ENCODE peak calls at places on chromosomes 1 and 21, in seven cellular contexts. C is Calu3; M is CD8-positive, alpha-beta T cell; U is neural crest cell; Y is fibroblast of lung; X is mucosa of descending colon; I is AG04450. Q is an unnamed sample.

GRCh38 chr21:42414928-42415769 is 11.4 kb downstream of the UBASH3A start:
- DNase-seq in Y (peak), X (no peak), U (no peak), C (peak), M (peak), I (no peak), Q (no peak)

GRCh38 chr1:154329551-154330131 is 4.3 kb downstream of the ATP8B2 start:
- DNase-seq in Y (no peak), C (no peak), X (no peak), U (no peak), I (no peak), M (peak), Q (no peak)

GRCh38 chr1:212158912-212159796 is 123.6 kb downstream of the DTL start:
- DNase-seq in M (peak), U (no peak), I (no peak), Y (no peak), C (no peak), X (no peak), Q (no peak)

GRCh38 chr1:32988665-32989064 is 24.1 kb upstream of the RNF19B start:
- DNase-seq in X (no peak), Y (peak), C (no peak), U (no peak), M (no peak), I (peak), Q (no peak)

GRCh38 chr1:101945884-101946283 is 50.8 kb downstream of the OLFM3 start:
- DNase-seq in Y (no peak), I (no peak), U (no peak), C (no peak), M (no peak), X (no peak), Q (no peak)

GRCh38 chr1:72986591-72987290 is 704.4 kb upstream of the NEGR1 start:
- DNase-seq in M (no peak), Y (no peak), I (no peak), C (no peak), U (no peak), X (no peak), Q (no peak)

GRCh38 chr1:91751281-91751680 is 134.7 kb downstream of the TGFBR3 start:
- DNase-seq in M (no peak), U (no peak), C (no peak), Y (peak), I (no peak), X (no peak), Q (no peak)

GRCh38 chr21:46222436-46223116 is 6.0 kb downstream of the LSS start:
- DNase-seq in C (no peak), Y (no peak), X (no peak), I (no peak), M (no peak), U (no peak), Q (no peak)

GRCh38 chr1:63746129-63746864 is 27.5 kb upstream of the ROR1 start:
- DNase-seq in X (no peak), C (no peak), Y (peak), U (peak), I (peak), M (no peak), Q (no peak)

GRCh38 chr1:94543893-94544635 is 2.5 kb upstream of the F3 start:
- DNase-seq in I (no peak), U (no peak), M (no peak), Y (peak), X (no peak), C (no peak), Q (no peak)

GRCh38 chr21:45279446-45280177 is 8.1 kb downstream of the POFUT2 start:
- DNase-seq in Y (no peak), C (no peak), U (no peak), X (no peak), I (no peak), M (no peak), Q (no peak)

GRCh38 chr1:226002667-226003501 is 3.7 kb upstream of the SDE2 start:
- DNase-seq in M (peak), Y (no peak), C (peak), I (no peak), X (peak), U (peak), Q (no peak)

GRCh38 chr1:10635385-10635896 is 160.7 kb downstream of the PEX14 start:
- DNase-seq in I (no peak), U (no peak), Y (peak), C (no peak), X (no peak), M (no peak), Q (no peak)

GRCh38 chr21:32320059-32320458 is 21.4 kb downstream of the MRAP start:
- DNase-seq in U (no peak), C (no peak), M (no peak), Y (no peak), X (no peak), I (no peak), Q (no peak)

GRCh38 chr1:72000809-72001208 is 281.5 kb downstream of the NEGR1 start:
- DNase-seq in I (no peak), X (no peak), C (peak), U (no peak), Y (peak), M (no peak), Q (no peak)

GRCh38 chr1:236113324-236114032 is 28.9 kb upstream of the GPR137B start:
- DNase-seq in I (no peak), Y (no peak), M (no peak), X (no peak), U (no peak), C (no peak), Q (no peak)

GRCh38 chr1:63779872-63780271 is 6.1 kb downstream of the ROR1 start:
- DNase-seq in Y (peak), U (no peak), C (no peak), X (no peak), M (no peak), I (no peak), Q (no peak)

GRCh38 chr1:58815069-58815679 is 31.3 kb upstream of the JUN start:
- DNase-seq in M (peak), C (peak), X (peak), Y (peak), U (peak), I (peak), Q (no peak)

GRCh38 chr1:53499257-53500183 is 40.3 kb downstream of the DMRTB1 start:
- DNase-seq in U (no peak), I (no peak), X (no peak), C (no peak), Y (no peak), M (no peak), Q (no peak)

GRCh38 chr1:43711524-43712386 is 4.4 kb downstream of the ST3GAL3 start:
- DNase-seq in C (no peak), I (peak), U (no peak), Y (peak), M (no peak), X (no peak), Q (no peak)

GRCh38 chr1:161440312-161440894 is 64.9 kb upstream of the FCGR2A start:
- DNase-seq in M (peak), X (peak), I (no peak), C (peak), U (peak), Y (peak), Q (peak)

GRCh38 chr1:173360478-173361063 is 116.6 kb upstream of the PRDX6 start:
- DNase-seq in M (no peak), I (no peak), U (no peak), C (no peak), Y (no peak), X (no peak), Q (no peak)

GRCh38 chr1:19582318-19582717 is 61.8 kb upstream of the NBL1 start:
- DNase-seq in X (peak), I (no peak), C (peak), M (peak), U (peak), Y (no peak), Q (no peak)

GRCh38 chr1:182143154-182143657 is 81.7 kb upstream of the ZNF648 start:
- DNase-seq in U (peak), M (peak), C (peak), Y (peak), X (peak), I (peak), Q (peak)

GRCh38 chr1:151858030-151858746 is 4.7 kb upstream of the THEM5 start:
- DNase-seq in M (no peak), I (no peak), C (no peak), U (no peak), X (no peak), Y (no peak), Q (no peak)

GRCh38 chr21:17352937-17353655 is 159.7 kb upstream of the CXADR start:
- DNase-seq in X (no peak), M (no peak), U (no peak), Y (no peak), I (no peak), C (no peak), Q (no peak)

GRCh38 chr1:11780380-11781147 is 18.6 kb downstream of the C1orf167 start:
- DNase-seq in I (no peak), M (no peak), C (no peak), U (no peak), X (no peak), Y (no peak), Q (no peak)

GRCh38 chr1:17425806-17426205 is 13.7 kb downstream of the RCC2 start:
- DNase-seq in C (no peak), U (no peak), I (no peak), Y (no peak), M (no peak), X (no peak), Q (no peak)

GRCh38 chr21:46150073-46150472 is 5.3 kb downstream of the FTCD start:
- DNase-seq in Y (no peak), U (no peak), C (no peak), I (no peak), M (peak), X (peak), Q (no peak)

GRCh38 chr1:37602750-37603694 is 7.3 kb upstream of the GNL2 start:
- DNase-seq in C (peak), X (no peak), Y (peak), U (peak), M (peak), I (no peak), Q (peak)

GRCh38 chr1:85295006-85295431 is 18.6 kb upstream of the BCL10 start:
- DNase-seq in C (no peak), I (no peak), X (no peak), M (no peak), U (no peak), Y (peak), Q (no peak)

GRCh38 chr1:59359325-59359724 is 62.4 kb downstream of the FGGY start:
- DNase-seq in M (no peak), X (no peak), U (no peak), Y (no peak), C (no peak), I (no peak), Q (no peak)

GRCh38 chr1:184773762-184774320 is 19.2 kb upstream of the EDEM3 start:
- DNase-seq in M (no peak), U (no peak), X (no peak), I (no peak), C (no peak), Y (no peak), Q (no peak)

GRCh38 chr1:156129687-156130577 is 15.4 kb downstream of the LMNA start:
- DNase-seq in I (peak), Y (peak), U (peak), X (peak), C (peak), M (peak), Q (no peak)

GRCh38 chr1:156128749-156129682 is 14.5 kb downstream of the LMNA start:
- DNase-seq in X (no peak), C (no peak), M (no peak), Y (peak), U (no peak), I (no peak), Q (no peak)

GRCh38 chr1:156134716-156135435 is 18.5 kb upstream of the SEMA4A start:
- DNase-seq in I (no peak), C (no peak), U (no peak), X (no peak), M (no peak), Y (no peak), Q (no peak)

GRCh38 chr1:156126701-156127534 is 12.4 kb downstream of the LMNA start:
- DNase-seq in I (peak), M (peak), U (no peak), Y (peak), C (peak), X (peak), Q (no peak)

DNA sequence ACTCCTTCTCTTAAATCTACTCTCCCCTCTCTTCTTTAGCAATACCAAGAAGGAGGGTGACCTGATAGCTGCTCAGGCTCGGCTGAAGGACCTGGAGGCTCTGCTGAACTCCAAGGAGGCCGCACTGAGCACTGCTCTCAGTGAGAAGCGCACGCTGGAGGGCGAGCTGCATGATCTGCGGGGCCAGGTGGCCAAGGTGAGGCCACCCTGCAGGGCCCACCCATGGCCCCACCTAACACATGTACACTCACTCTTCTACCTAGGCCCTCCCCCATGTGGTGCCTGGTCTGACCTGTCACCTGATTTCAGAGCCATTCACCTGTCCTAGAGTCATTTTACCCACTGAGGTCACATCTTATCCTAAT is 16.0 kb downstream of the LMNA start:
- DNase-seq in M (no peak), I (no peak), U (no peak), Y (no peak), C (no peak), X (no peak), Q (no peak)
- TF ChIP-seq CTCF in M (no peak), I (no peak), U (no peak), Y (no peak), C (peak), X (no peak), Q (no peak)

GRCh38 chr21:26834181-26834945 is 10.8 kb downstream of the ADAMTS1 start:
- DNase-seq in C (no peak), X (no peak), Y (peak), I (no peak), M (no peak), U (no peak), Q (no peak)
- TF ChIP-seq CTCF in C (no peak), X (no peak), Y (peak), I (peak), M (no peak), U (peak), Q (peak)

GRCh38 chr1:15885269-15885668 is 37.8 kb downstream of the SPEN start:
- DNase-seq in U (no peak), Y (no peak), M (no peak), X (no peak), C (no peak), I (no peak), Q (no peak)

GRCh38 chr1:15884477-15884876 is 37.0 kb downstream of the SPEN start:
- DNase-seq in Y (no peak), U (no peak), X (no peak), C (no peak), M (no peak), I (no peak), Q (no peak)

GRCh38 chr1:15883326-15883725 is 35.8 kb downstream of the SPEN start:
- DNase-seq in M (no peak), X (no peak), U (no peak), I (no peak), Y (no peak), C (no peak), Q (no peak)

GRCh38 chr1:15886613-15887167 is 39.2 kb downstream of the SPEN start:
- DNase-seq in M (no peak), I (no peak), Y (no peak), U (no peak), X (no peak), C (no peak), Q (no peak)

GRCh38 chr1:15885701-15886612 is 38.5 kb downstream of the SPEN start:
- DNase-seq in M (no peak), U (peak), C (peak), I (peak), Y (peak), X (peak), Q (no peak)
- TF ChIP-seq CTCF in M (no peak), U (no peak), C (no peak), I (peak), Y (peak), X (no peak), Q (no peak)

DNA sequence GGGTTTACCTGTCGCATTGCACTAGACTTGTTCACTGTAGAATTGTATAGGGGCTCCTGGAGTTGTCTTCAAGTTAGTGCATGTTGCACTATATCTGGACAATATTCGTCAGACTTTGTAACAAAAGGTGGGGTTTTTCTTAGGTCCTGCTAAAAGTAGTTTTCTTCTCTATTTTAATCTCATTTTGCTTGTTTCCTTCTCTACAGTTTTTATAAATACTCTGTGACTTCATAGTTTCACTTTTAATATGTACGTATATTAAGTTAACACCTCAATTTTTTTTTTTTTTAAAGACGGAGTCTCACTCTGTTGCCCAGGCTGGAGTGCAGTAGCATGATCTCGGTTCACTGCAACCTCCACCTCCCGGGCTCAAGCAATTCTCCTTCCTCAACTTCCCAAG is 26.5 kb upstream of the MRPS6 start:
- DNase-seq in I (no peak), U (no peak), C (no peak), Y (no peak), X (no peak), M (no peak), Q (no peak)
- TF ChIP-seq CTCF in I (no peak), U (no peak), C (no peak), Y (no peak), X (no peak), M (no peak), Q (no peak)

GRCh38 chr1:169929210-169929526 is 35.5 kb upstream of the SCYL3 start:
- DNase-seq in I (no peak), M (no peak), X (no peak), Y (no peak), U (no peak), C (no peak), Q (no peak)
- TF ChIP-seq CTCF in I (no peak), M (peak), X (no peak), Y (no peak), U (no peak), C (no peak), Q (no peak)

GRCh38 chr21:22395965-22396364 is 1397.8 kb downstream of the NCAM2 start:
- DNase-seq in Y (no peak), U (no peak), I (no peak), M (no peak), C (no peak), X (no peak), Q (no peak)
- TF ChIP-seq CTCF in Y (no peak), U (no peak), I (no peak), M (no peak), C (no peak), X (no peak), Q (no peak)

DNA sequence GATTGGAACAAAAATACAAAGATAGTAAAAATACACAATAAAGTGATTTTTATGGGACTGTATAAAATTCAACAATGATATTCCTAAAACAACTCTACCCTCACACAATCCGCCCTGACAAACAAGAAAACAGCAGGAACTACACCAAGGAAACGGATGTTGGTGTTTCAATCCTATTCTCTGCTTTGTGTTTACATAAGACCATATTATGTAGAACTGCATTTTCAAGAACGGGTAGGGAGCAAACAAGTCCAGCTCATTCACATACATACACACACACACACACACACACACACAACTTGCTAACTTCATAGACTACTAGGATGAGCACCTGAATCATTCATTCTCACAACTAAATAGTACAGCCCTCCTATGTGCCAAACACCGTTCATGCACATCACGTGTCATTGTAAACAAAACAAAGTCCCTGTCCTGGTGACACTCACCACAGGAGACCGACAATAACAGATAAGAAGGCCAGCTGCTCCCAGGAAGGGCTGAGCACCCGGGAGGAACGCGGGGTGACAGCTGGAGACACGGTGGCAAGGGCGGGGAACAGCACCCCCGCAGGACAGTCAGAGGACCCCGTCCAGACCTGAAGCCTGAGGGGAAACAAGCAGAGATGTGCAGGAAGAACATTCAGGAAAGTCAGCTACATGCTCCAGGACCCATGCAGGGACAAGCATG is 43.0 kb downstream of the NPHP4 start:
- DNase-seq in X (no peak), C (no peak), I (no peak), Y (no peak), M (no peak), U (no peak), Q (no peak)
- TF ChIP-seq CTCF in X (no peak), C (no peak), I (peak), Y (no peak), M (no peak), U (peak), Q (no peak)

GRCh38 chr1:199463521-199464127 is 563.9 kb upstream of the NR5A2 start:
- DNase-seq in M (no peak), U (no peak), X (no peak), I (peak), Y (peak), C (peak), Q (no peak)

DNA sequence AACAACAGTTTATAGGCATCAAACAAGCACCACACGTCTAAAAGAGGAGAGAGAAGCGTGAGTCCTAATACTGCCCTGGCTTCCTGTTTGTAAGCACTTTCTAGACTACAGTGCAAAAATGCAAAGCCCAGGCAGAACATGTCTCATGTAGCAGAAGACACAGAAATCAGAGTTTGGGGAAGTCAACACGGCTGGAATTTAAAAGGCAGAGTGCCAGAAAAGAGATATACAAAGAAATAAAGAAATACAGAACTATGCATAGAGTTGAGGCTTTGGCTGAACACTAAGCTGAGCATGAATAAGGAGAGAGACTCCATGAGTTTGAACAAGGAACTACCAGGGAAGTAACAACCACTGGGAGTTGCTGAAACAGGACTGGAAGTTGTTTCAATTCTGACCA is 566.6 kb upstream of the NR5A2 start:
- DNase-seq in X (no peak), Y (peak), C (no peak), I (no peak), M (no peak), U (no peak), Q (no peak)
- TF ChIP-seq CTCF in X (no peak), Y (no peak), C (no peak), I (peak), M (no peak), U (no peak), Q (no peak)

Q was measured in D721Med.